ENCODE peak calls at places on chromosomes 16 and 17, in seven cellular contexts. S is upper lobe of right lung, W is tibial artery, Q is AG10803, E is mesothelial cell of epicardium, L is ovary, Y is sigmoid colon. F is an unnamed sample.

GRCh38 chr16:72854537-72854936 is 193.4 kb downstream of the ZFHX3 start:
- DNase-seq in S (peak; percentile 6), W (no peak), Q (no peak), E (no peak), L (no peak), Y (no peak), F (no peak)

GRCh38 chr16:80100846-80101451 is 439.8 kb upstream of the DYNLRB2 start:
- DNase-seq in S (no peak), W (no peak), Q (no peak), E (no peak), L (no peak), Y (no peak), F (no peak)

GRCh38 chr17:64428406-64428805 is 20.5 kb upstream of the MILR1 start:
- DNase-seq in S (no peak), W (no peak), Q (no peak), E (no peak), L (no peak), Y (no peak), F (no peak)

GRCh38 chr16:54746596-54746995 is 184.1 kb upstream of the IRX5 start:
- DNase-seq in S (no peak), W (no peak), Q (no peak), E (no peak), L (no peak), Y (no peak), F (no peak)

GRCh38 chr17:1039511-1040215 is 42.7 kb downstream of the TIMM22 start:
- DNase-seq in S (peak; percentile 93), W (peak; percentile 88), Q (no peak), E (peak; percentile 19), L (no peak), Y (peak; percentile 87), F (no peak)

GRCh38 chr17:69643686-69644085 is 229.2 kb downstream of the MAP2K6 start:
- DNase-seq in S (no peak), W (no peak), Q (peak; percentile 20), E (no peak), L (no peak), Y (no peak), F (no peak)

GRCh38 chr17:76405967-76406647 is 21.7 kb downstream of the SPHK1 start:
- DNase-seq in S (no peak), W (peak; percentile 69), Q (no peak), E (no peak), L (peak; percentile 82), Y (no peak), F (no peak)

GRCh38 chr16:56931253-56931768 is 631 bp upstream of the HERPUD1 start:
- DNase-seq in S (no peak), W (no peak), Q (no peak), E (no peak), L (no peak), Y (no peak), F (no peak)

GRCh38 chr17:7606280-7606679 is 8.4 kb downstream of the FXR2 start:
- DNase-seq in S (no peak), W (no peak), Q (no peak), E (no peak), L (no peak), Y (no peak), F (no peak)

GRCh38 chr16:22198547-22199293 is 7.4 kb upstream of the EEF2K start:
- DNase-seq in S (no peak), W (no peak), Q (peak; percentile 42), E (no peak), L (no peak), Y (no peak), F (no peak)

GRCh38 chr17:81551458-81552243 is 502 bp downstream of the FAAP100 start:
- DNase-seq in S (no peak), W (peak; percentile 72), Q (peak; percentile 27), E (no peak), L (no peak), Y (no peak), F (no peak)

GRCh38 chr17:728911-729310 is 3.5 kb upstream of the TLCD3A start:
- DNase-seq in S (no peak), W (no peak), Q (no peak), E (no peak), L (no peak), Y (no peak), F (no peak)

GRCh38 chr17:14919049-14919545 is 346.0 kb downstream of the PMP22 start:
- DNase-seq in S (no peak), W (no peak), Q (no peak), E (no peak), L (no peak), Y (no peak), F (no peak)

GRCh38 chr16:3509470-3509928 is 8.7 kb downstream of the CLUAP1 start:
- DNase-seq in S (peak; percentile 57), W (peak; percentile 39), Q (no peak), E (no peak), L (no peak), Y (peak; percentile 59), F (no peak)

GRCh38 chr17:79832211-79833109 is 6.8 kb downstream of the CBX4 start:
- DNase-seq in S (peak; percentile 77), W (no peak), Q (no peak), E (no peak), L (no peak), Y (peak; percentile 67), F (no peak)

GRCh38 chr17:9644910-9645751 is at the start of gene USP43:
- DNase-seq in S (peak; percentile 87), W (no peak), Q (peak; percentile 12), E (peak; percentile 46), L (no peak), Y (no peak), F (peak; percentile 67)
- TF ChIP-seq CTCF in S (no peak), W (no peak), Q (no peak), E (no peak), L (no peak), Y (no peak), F (no peak)

DNA sequence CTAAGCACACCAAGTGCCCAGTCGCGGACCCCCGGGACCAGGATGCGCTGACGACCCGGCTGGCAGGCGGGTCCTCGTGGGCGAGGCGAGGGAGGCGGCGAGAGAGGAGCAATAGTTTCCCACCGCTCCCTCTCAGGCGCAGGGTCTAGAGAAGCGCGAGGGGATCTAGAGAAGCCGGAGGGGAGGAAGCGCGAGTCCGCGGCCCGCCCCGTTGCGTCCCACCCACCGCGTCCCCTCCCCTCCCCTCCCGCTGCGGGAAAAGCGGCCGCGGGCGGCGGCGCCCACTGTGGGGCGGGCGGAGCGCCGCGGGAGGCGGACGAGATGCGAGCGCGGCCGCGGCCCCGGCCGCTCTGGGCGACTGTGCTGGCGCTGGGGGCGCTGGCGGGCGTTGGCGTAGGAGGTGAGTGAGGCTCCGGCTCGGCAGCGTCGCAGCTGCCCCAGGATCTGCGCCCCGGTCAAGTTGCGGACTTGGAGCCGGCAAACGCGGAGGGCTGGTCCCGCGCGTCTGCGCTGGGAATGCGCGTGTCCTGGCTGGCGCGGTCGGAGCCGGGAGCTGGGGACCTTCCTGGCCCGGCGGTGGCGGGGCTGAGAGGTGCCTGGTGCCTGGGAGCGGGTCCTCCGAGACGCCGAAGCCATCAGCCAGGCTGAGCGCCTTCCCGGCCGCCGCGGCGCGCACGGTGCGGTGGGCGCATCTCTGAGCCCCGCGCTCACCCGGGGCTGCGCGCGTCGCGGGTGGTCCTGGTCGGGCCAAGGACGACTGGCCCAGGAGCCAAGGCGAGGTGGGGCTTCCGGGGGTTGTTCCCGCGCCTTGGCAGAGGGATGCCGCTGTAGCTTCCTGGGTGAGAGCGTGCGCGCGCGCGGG is at the start of gene ITGB3:
- DNase-seq in S (peak; percentile 86), W (peak; percentile 89), Q (peak; percentile 77), E (peak; percentile 51), L (peak; percentile 68), Y (peak; percentile 90), F (peak; percentile 65)
- TF ChIP-seq CTCF in S (peak; percentile 40), W (peak; percentile 51), Q (peak; percentile 43), E (no peak), L (peak; percentile 40), Y (no peak), F (peak; percentile 56)

DNA sequence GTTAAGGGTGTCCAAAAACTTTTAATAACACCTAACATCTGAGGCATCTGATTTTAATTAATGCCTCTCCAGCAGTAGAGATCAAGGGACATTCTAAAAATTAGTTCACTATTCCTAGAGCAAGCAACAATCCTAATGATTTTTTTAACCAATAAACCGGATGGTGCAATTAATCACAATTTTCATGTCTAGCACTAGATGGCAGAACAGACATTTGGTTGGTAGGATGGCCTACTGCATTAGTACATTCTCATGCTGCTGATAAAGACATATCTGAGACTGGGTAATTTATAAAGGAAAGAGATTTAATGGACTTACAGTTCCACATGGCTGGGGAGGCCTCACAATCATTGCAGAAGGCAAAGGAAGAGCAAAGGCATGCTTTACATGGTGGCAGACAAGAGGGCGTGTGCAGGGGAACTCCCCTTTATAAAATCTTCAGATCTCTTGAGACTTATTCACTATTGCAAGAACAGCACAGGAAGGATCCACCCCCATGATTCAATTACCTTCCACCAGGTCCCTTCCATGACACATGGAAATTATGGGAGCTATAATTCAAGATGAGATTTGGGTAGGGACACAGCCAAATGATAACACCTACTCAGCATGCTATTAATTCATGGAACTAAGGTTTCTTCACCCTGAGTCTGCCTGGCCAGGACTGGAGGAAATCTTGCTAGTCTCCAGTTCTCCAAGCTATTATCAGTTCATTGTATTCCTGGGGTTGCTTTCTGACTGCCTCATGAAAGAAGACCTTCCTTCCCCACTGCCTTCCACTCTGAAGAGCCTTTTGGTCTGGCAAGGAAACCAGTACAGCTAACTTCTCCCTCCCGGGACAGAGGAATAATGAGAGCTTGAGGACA is 24.8 kb downstream of the HS3ST3A1 start:
- DNase-seq in S (no peak), W (no peak), Q (no peak), E (no peak), L (no peak), Y (no peak), F (no peak)
- TF ChIP-seq CTCF in S (no peak), W (no peak), Q (peak; percentile 6), E (no peak), L (no peak), Y (no peak), F (no peak)

DNA sequence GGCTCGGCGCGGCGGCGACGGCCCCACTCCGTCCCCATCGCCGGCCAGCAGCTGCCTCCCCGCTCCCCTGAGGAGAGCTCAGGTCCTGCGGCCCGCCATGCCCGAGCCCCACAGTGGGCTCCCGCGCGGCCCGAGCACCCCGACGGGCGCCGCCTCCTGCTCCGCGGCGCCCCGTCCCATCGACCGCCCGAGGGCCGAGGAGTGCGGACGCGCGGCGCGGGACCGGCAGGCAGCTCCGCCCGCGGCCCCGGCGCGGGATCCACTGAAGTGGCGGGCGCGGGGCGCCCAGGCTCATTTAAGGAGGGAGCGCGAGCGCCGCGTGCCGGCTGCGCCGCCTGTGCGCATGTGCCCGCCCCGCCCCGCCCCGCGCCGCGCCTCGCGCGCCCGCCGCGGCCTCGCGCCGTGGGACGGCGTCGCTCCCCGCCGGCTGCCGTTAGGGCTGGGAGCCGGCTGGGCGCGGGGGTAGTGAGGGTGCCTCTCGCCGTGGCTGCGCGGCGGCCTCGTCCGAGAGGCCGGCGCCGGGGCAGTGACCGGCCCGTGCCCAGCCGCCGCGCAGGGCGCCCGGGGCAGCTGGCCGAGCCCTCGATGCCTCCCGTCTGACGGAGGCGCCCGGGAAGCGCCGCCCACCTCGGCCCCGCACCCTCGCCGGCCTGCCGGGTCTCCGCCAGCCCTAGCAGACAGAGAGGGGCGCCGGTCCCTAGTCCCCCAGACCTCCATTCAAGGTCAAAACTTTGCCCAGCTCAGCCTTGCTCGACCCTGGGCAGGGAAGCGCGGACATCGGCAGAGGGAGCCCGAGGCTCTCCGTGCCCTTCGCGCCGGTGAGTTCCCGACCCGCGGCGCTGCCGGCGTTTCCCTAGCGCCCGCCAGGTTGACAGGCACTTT is at the start of gene NETO2:
- DNase-seq in S (peak; percentile 80), W (peak; percentile 67), Q (peak; percentile 42), E (peak; percentile 39), L (peak; percentile 20), Y (no peak), F (peak; percentile 60)
- TF ChIP-seq CTCF in S (peak; percentile 47), W (peak; percentile 34), Q (peak; percentile 56), E (no peak), L (no peak), Y (no peak), F (peak; percentile 76)